ENCODE peak calls at places on chromosomes 12 and 14, in four cellular contexts. N, A, F and B are unnamed samples.

GRCh38 chr14:64698899-64699298 is 5.3 kb upstream of the PLEKHG3 start:
- DNase-seq in N (no peak), F (no peak), A (peak; percentile 92), B (peak; percentile 85)

GRCh38 chr12:130198026-130198662 is 35.9 kb downstream of the FZD10 start:
- DNase-seq in F (no peak), A (no peak), N (no peak), B (no peak)

GRCh38 chr14:69685217-69685616 is 73.8 kb downstream of the SUSD6 start:
- DNase-seq in F (peak; percentile 84), N (no peak), A (no peak), B (no peak)

GRCh38 chr12:120180975-120181374 is 13.5 kb downstream of the GCN1 start:
- DNase-seq in A (no peak), N (no peak), F (no peak), B (no peak)

GRCh38 chr12:106645074-106645421 is 62.2 kb downstream of the RFX4 start:
- DNase-seq in F (no peak), A (no peak), N (peak; percentile 83), B (no peak)

GRCh38 chr12:56134897-56135296 is 6.8 kb downstream of the ESYT1 start:
- DNase-seq in N (no peak), F (no peak), A (no peak), B (no peak)

GRCh38 chr14:61695695-61696527 is 598 bp downstream of the HIF1A start:
- DNase-seq in N (peak; percentile 88), F (peak; percentile 38), A (peak; percentile 74), B (peak; percentile 69)

GRCh38 chr12:29131539-29131938 is 17.5 kb upstream of the FAR2 start:
- DNase-seq in A (peak; percentile 66), F (no peak), N (no peak), B (peak; percentile 55)

GRCh38 chr12:24561882-24562760 is 386.8 kb downstream of the BCAT1 start:
- DNase-seq in N (peak; percentile 89), A (peak; percentile 23), F (no peak), B (peak; percentile 25)